ENCODE peak calls at places on chromosomes 6 and 20, in ten cellular contexts. D is transverse colon, L is sigmoid colon, G is stomach, S is A549, C is GM12878, M is upper lobe of left lung, X is tibial nerve, T is HepG2, Y is H1. H is an unnamed sample.
A peak's percentile ranks its signal among the peaks of the same experiment; 100 is the strongest.

GRCh38 chr20:44392088-44392775 is 36.7 kb downstream of the HNF4A start:
- DNase-seq in S (no peak), D (no peak), M (no peak), C (no peak), X (no peak), Y (no peak), G (no peak), L (no peak), T (no peak), H (no peak)

GRCh38 chr20:21901470-21902275 is 196.2 kb downstream of the PAX1 start:
- DNase-seq in M (no peak), G (peak; percentile 37), C (no peak), Y (no peak), D (peak; percentile 60), L (peak; percentile 96), S (peak; percentile 29), T (no peak), X (peak; percentile 89), H (no peak)

GRCh38 chr6:46901747-46902362 is 19.9 kb downstream of the ADGRF5 start:
- DNase-seq in G (no peak), C (no peak), S (no peak), T (no peak), Y (no peak), D (no peak), X (no peak), L (peak; percentile 39), M (no peak), H (no peak)

GRCh38 chr6:124002377-124003081 is 198.9 kb downstream of the NKAIN2 start:
- DNase-seq in D (no peak), M (no peak), Y (no peak), S (no peak), X (no peak), L (no peak), G (no peak), C (no peak), T (no peak), H (no peak)

GRCh38 chr20:63545814-63546213 is 1.7 kb downstream of the SRMS start:
- DNase-seq in Y (no peak), C (no peak), L (no peak), S (no peak), D (peak; percentile 38), G (no peak), M (no peak), X (no peak), T (no peak), H (no peak)

GRCh38 chr6:158703121-158703839 is 53.4 kb downstream of the SYTL3 start:
- DNase-seq in Y (no peak), T (no peak), L (peak; percentile 54), M (no peak), X (no peak), S (no peak), C (no peak), G (no peak), D (no peak), H (no peak)

GRCh38 chr6:11869656-11870340 is 91.2 kb upstream of the ADTRP start:
- DNase-seq in X (no peak), D (no peak), Y (no peak), S (no peak), G (peak; percentile 77), T (no peak), M (no peak), L (no peak), C (no peak), H (peak; percentile 85)

GRCh38 chr20:25090492-25091429 is 8.8 kb upstream of the VSX1 start:
- DNase-seq in M (peak; percentile 37), D (peak; percentile 52), C (peak; percentile 27), T (no peak), X (no peak), Y (peak; percentile 38), L (no peak), G (no peak), S (no peak), H (no peak)

GRCh38 chr20:328596-329324 is 3.4 kb downstream of the SOX12 start:
- DNase-seq in Y (no peak), D (no peak), L (no peak), S (no peak), T (no peak), G (no peak), M (no peak), X (no peak), C (no peak), H (no peak)

DNA sequence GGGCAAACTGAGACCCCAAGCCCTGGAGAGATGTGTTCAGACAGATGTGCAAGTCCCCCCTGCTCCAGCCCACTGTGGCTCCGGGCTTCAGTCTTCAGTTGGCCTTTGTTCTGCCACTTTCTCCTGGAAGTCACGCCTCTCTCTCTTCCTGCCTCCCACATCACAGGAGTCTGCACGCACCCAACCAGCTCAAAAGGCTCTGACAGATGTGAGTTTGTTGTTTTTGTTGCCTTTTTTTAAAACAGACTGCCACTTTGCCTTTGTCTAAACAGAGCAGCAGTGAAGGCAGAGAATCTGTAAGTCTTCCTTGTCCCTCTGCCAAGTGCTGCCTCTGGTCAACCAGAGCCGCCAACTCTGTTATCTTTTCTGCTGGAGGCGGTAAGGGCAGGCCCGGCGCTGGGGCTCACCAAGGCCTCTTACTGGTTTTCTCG is 149.7 kb downstream of the TFAP2C start:
- DNase-seq in X (no peak), G (no peak), Y (peak; percentile 56), L (no peak), S (peak; percentile 67), C (no peak), D (no peak), M (no peak), T (no peak), H (no peak)
- TF ChIP-seq EP300 in X (no peak), G (no peak), Y (no peak), L (no peak), S (no peak), C (no peak), D (no peak), M (no peak), T (no peak), H (no peak)

GRCh38 chr6:139474145-139475108 is 100.0 kb upstream of the CITED2 start:
- DNase-seq in C (no peak), D (peak; percentile 11), T (no peak), Y (no peak), M (peak; percentile 43), L (peak; percentile 70), S (no peak), G (no peak), X (peak; percentile 12), H (no peak)

GRCh38 chr6:139475231-139475630 is 100.8 kb upstream of the CITED2 start:
- DNase-seq in T (no peak), X (no peak), L (no peak), D (no peak), G (no peak), S (no peak), C (no peak), M (no peak), Y (no peak), H (no peak)

GRCh38 chr6:139472341-139473038 is 98.0 kb upstream of the CITED2 start:
- DNase-seq in T (no peak), D (no peak), Y (no peak), X (no peak), L (no peak), M (no peak), S (no peak), C (no peak), G (no peak), H (no peak)

GRCh38 chr6:139473731-139474130 is 99.3 kb upstream of the CITED2 start:
- DNase-seq in S (no peak), X (no peak), Y (no peak), M (no peak), D (no peak), T (no peak), L (no peak), G (no peak), C (no peak), H (no peak)

DNA sequence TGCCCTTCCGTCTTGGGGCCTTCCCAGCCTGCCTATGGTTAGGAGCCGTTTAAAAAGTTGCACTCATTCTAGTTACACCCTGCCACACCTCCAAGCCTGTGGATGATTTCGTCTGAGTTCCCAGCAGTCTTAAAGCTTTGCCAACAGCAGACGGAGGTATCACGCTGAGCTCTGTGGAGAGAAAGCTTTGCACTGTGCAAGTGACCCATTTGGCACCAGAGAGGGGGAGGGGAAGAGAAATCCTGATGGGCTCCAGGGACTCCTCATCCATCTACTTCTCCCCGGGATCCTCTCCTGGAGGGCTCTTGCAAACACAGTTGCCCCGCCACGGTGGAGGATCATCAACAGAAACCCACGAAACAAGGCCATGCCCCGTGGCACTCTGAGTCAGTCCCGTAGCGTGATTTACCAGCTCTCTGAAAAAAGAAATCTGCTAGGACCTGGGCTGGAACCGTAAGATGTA is 98.8 kb upstream of the CITED2 start:
- DNase-seq in S (no peak), D (no peak), Y (no peak), C (no peak), T (no peak), X (peak; percentile 39), M (peak; percentile 26), G (no peak), L (peak; percentile 66), H (peak; percentile 55)
- TF ChIP-seq POLR2A in S (no peak), D (no peak), Y (no peak), C (no peak), T (no peak), X (peak; percentile 27), M (no peak), G (no peak), L (no peak), H (no peak)

GRCh38 chr20:47951521-47951951 is 166.3 kb upstream of the SULF2 start:
- DNase-seq in D (no peak), G (no peak), Y (no peak), S (no peak), L (no peak), X (no peak), T (no peak), C (no peak), M (no peak), H (no peak)
- H3K27ac ChIP-seq in D (no peak overlapping the region), G (no peak overlapping the region), Y (no peak overlapping the region), S (no peak overlapping the region), L (no peak overlapping the region), X (no peak overlapping the region), T (no peak overlapping the region), C (no peak overlapping the region), M (no peak overlapping the region), H (no peak overlapping the region)

DNA sequence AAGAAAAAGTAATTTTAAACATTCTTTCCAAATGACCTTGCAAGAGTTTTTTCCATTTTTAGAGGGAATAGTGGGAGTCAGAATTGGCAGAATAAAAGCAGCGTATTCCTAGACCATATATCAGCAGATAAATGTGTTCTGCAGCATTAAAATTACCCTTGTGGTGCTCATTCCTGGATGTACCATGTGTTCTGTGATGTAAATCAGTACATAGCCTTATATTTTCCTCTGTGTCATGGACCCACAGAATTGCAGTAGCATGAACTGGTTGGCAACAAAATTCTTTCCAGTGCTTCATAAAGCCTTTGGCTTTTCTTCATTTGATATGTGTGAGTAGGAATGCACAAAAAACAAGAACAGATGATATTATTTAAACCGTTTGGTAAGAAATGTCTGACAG is 32.5 kb downstream of the ANKEF1 start:
- DNase-seq in X (no peak), L (no peak), C (no peak), D (no peak), S (no peak), M (no peak), T (no peak), G (no peak), Y (no peak), H (no peak)
- TF ChIP-seq EP300 in X (no peak), L (no peak), C (no peak), D (no peak), S (no peak), M (no peak), T (no peak), G (no peak), Y (no peak), H (no peak)